ENCODE peak calls at places on chromosome 12, in nine cellular contexts. W is foreskin fibroblast, S is dorsolateral prefrontal cortex, A is GM12865, D is A673, K is AG04450, Z is lower leg skin, U is cardiac muscle cell, J is kidney. G is an unnamed sample.

GRCh38 chr12:13725049-13725448 is 256.4 kb downstream of the GRIN2B start:
- DNase-seq in J (no peak), W (no peak), D (no peak), K (no peak), S (no peak), U (no peak), A (no peak), Z (no peak), G (no peak)

GRCh38 chr12:101940400-101940950 is 63.1 kb downstream of the DRAM1 start:
- DNase-seq in K (no peak), S (no peak), D (no peak), A (no peak), W (no peak), Z (no peak), J (no peak), U (no peak), G (no peak)

GRCh38 chr12:120674172-120674571 is 12.8 kb upstream of the MLEC start:
- DNase-seq in D (no peak), Z (no peak), W (no peak), S (no peak), K (no peak), J (no peak), U (no peak), A (peak), G (no peak)

GRCh38 chr12:106171117-106171750 is 32.5 kb upstream of the NUAK1 start:
- DNase-seq in S (no peak), D (no peak), A (no peak), K (no peak), W (no peak), Z (no peak), J (no peak), U (no peak), G (no peak)

GRCh38 chr12:67434653-67435375 is 165.7 kb downstream of the CAND1 start:
- DNase-seq in W (peak), D (no peak), A (no peak), J (no peak), Z (no peak), S (no peak), K (peak), U (peak), G (peak)

GRCh38 chr12:98635657-98636323 is 8.8 kb downstream of the IKBIP start:
- DNase-seq in W (peak), K (peak), D (peak), A (peak), Z (no peak), S (no peak), J (no peak), U (peak), G (peak)

GRCh38 chr12:65152012-65152411 is 17.4 kb upstream of the LEMD3 start:
- DNase-seq in U (no peak), K (no peak), Z (no peak), W (no peak), A (no peak), D (no peak), J (no peak), S (no peak), G (no peak)

GRCh38 chr12:129467289-129467688 is 436.5 kb downstream of the TMEM132D start:
- DNase-seq in W (no peak), S (no peak), K (no peak), J (no peak), U (no peak), D (no peak), A (no peak), Z (peak), G (no peak)

GRCh38 chr12:14774074-14774943 is 29.0 kb downstream of the WBP11 start:
- DNase-seq in U (peak), Z (peak), A (peak), K (peak), S (peak), W (peak), J (peak), D (peak), G (peak)

GRCh38 chr12:121036810-121037326 is 2.2 kb downstream of the OASL start:
- DNase-seq in Z (no peak), W (peak), U (peak), K (peak), D (peak), A (no peak), S (no peak), J (no peak), G (peak)

GRCh38 chr12:45234134-45234865 is 18.4 kb downstream of the ANO6 start:
- DNase-seq in W (peak), U (peak), Z (no peak), D (peak), A (peak), J (no peak), K (peak), S (no peak), G (peak)

GRCh38 chr12:106304001-106304421 is 1.5 kb downstream of the TCP11L2 start:
- DNase-seq in W (no peak), A (no peak), Z (no peak), D (no peak), U (peak), J (no peak), K (no peak), S (no peak), G (no peak)

GRCh38 chr12:77060136-77060882 is 5.1 kb downstream of the E2F7 start:
- DNase-seq in D (no peak), A (peak), U (no peak), J (no peak), S (no peak), W (no peak), K (no peak), Z (no peak), G (no peak)

GRCh38 chr12:132446535-132447326 is 43.2 kb upstream of the FBRSL1 start:
- DNase-seq in W (no peak), U (no peak), J (peak), K (no peak), D (no peak), Z (no peak), S (no peak), A (no peak), G (no peak)

GRCh38 chr12:115660211-115660805 is 617.2 kb downstream of the MED13L start:
- DNase-seq in J (no peak), U (peak), W (peak), K (no peak), Z (no peak), S (no peak), A (no peak), D (no peak), G (peak)

GRCh38 chr12:26246483-26247164 is 51.3 kb downstream of the SSPN start:
- DNase-seq in A (peak), D (no peak), S (no peak), K (no peak), Z (no peak), U (no peak), J (peak), W (no peak), G (no peak)

GRCh38 chr12:442235-442884 is 17.4 kb upstream of the B4GALNT3 start:
- DNase-seq in D (peak), A (peak), W (peak), S (peak), J (no peak), K (peak), U (peak), Z (no peak), G (peak)

GRCh38 chr12:79844693-79845092 is 90.2 kb downstream of the PPP1R12A start:
- DNase-seq in K (peak), A (no peak), D (no peak), U (peak), W (peak), Z (no peak), S (no peak), J (no peak), G (peak)

GRCh38 chr12:66144796-66145754 is 14.5 kb upstream of the LLPH start:
- DNase-seq in D (peak), U (peak), S (no peak), Z (no peak), J (no peak), A (peak), K (no peak), W (peak), G (peak)

GRCh38 chr12:7495136-7495535 is 8.4 kb downstream of the CD163 start:
- DNase-seq in K (no peak), J (no peak), W (no peak), Z (no peak), D (no peak), U (no peak), S (no peak), A (no peak), G (no peak)

GRCh38 chr12:73798523-73798922 is 739.1 kb upstream of the ATXN7L3B start:
- DNase-seq in Z (no peak), A (no peak), S (no peak), D (no peak), W (no peak), K (no peak), U (no peak), J (no peak), G (no peak)

GRCh38 chr12:52506858-52507715 is 13.1 kb downstream of the KRT5 start:
- DNase-seq in W (peak), K (peak), S (no peak), D (peak), J (no peak), A (peak), U (peak), Z (no peak), G (peak)

GRCh38 chr12:2353281-2353680 is 300.5 kb downstream of the CACNA1C start:
- DNase-seq in U (no peak), A (no peak), J (no peak), K (no peak), D (no peak), S (no peak), W (no peak), Z (peak), G (no peak)

GRCh38 chr12:104121001-104121400 is 17.0 kb downstream of the NFYB start:
- DNase-seq in W (peak), U (peak), S (no peak), Z (no peak), J (no peak), K (peak), A (no peak), D (no peak), G (peak)

GRCh38 chr12:30925607-30926242 is 823 bp upstream of the TSPAN11 start:
- DNase-seq in J (no peak), D (no peak), Z (no peak), S (no peak), K (no peak), A (no peak), U (no peak), W (no peak), G (no peak)
- H3K4me3 ChIP-seq in J (peak), D (peak), Z (no peak), S (peak), K (peak), A (peak), U (peak), W (peak), G (peak)

GRCh38 chr12:4267904-4268548 is 5.5 kb upstream of the CCND2 start:
- DNase-seq in U (no peak), D (no peak), W (no peak), K (no peak), A (no peak), S (no peak), J (no peak), Z (no peak), G (peak)

GRCh38 chr12:4270016-4270669 is 3.4 kb upstream of the CCND2 start:
- DNase-seq in A (no peak), D (no peak), Z (peak), S (no peak), K (no peak), J (no peak), W (no peak), U (no peak), G (no peak)

GRCh38 chr12:4270670-4271432 is 2.7 kb upstream of the CCND2 start:
- DNase-seq in A (peak), U (no peak), S (no peak), D (no peak), Z (peak), J (peak), K (no peak), W (no peak), G (no peak)

GRCh38 chr12:4268549-4269181 is 4.9 kb upstream of the CCND2 start:
- DNase-seq in U (no peak), J (peak), Z (peak), D (no peak), K (no peak), A (no peak), W (no peak), S (no peak), G (peak)

DNA sequence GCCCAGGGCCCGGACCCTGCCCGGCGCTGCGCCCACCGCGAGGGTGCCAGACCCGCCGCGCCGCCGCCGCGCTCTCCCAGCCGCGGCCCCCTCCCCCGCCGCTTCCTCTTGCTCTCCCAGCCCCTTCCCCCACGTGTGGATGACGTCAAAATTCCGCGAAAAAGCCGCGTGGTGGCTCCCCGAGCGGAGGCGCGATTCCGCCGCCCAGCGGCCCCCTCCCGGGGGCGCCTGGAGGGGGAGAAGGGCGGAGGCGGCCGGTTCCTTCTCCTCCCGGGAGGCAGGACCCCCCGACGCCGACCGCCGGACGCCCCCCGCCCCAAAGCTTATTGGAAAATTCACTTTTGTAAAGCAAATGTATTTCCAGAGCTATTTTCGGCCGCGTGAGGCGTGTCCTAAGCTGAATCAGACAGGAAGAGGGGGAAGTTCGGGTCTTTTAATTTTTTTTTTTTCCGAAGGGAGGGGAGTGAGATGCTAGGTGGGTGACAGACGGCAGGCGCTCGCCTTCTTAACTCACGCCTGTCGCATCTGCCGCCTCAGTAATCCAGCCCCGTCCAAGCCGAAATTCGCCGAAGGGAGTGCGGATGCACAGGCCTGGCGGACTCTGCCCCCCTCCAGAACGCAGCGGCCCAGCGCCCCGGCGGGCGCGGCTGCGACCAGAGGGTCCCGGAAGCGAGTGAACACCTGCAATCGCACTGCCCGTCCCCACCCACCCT is 4.1 kb upstream of the CCND2 start:
- DNase-seq in U (peak), A (peak), W (no peak), D (peak), K (no peak), J (peak), Z (peak), S (peak), G (peak)
- TF ChIP-seq CTCF in U (peak), A (peak), W (no peak), D (no peak), K (peak), J (no peak), Z (no peak), S (no peak), G (no peak)

GRCh38 chr12:108768591-108769500 is 37.5 kb upstream of the CORO1C start:
- DNase-seq in K (no peak), W (no peak), Z (peak), S (no peak), D (peak), U (no peak), J (peak), A (peak), G (no peak)
- H3K4me3 ChIP-seq in K (peak), W (peak), Z (no peak), S (peak), D (peak), U (peak), J (no peak), A (peak), G (no peak)

GRCh38 chr12:112480931-112481330 is 62.2 kb downstream of the PTPN11 start:
- DNase-seq in W (no peak), A (no peak), S (peak), J (no peak), Z (no peak), K (no peak), U (peak), D (no peak), G (no peak)
- TF ChIP-seq CTCF in W (no peak), A (no peak), S (no peak), J (no peak), Z (no peak), K (no peak), U (no peak), D (no peak), G (no peak)

GRCh38 chr12:128353271-128353670 is 86.3 kb downstream of the TMEM132C start:
- DNase-seq in S (no peak), D (no peak), J (no peak), K (no peak), A (no peak), U (no peak), W (no peak), Z (no peak), G (no peak)
- H3K4me3 ChIP-seq in S (no peak), D (no peak), J (no peak), K (no peak), A (no peak), U (no peak), W (no peak), Z (no peak), G (no peak)

DNA sequence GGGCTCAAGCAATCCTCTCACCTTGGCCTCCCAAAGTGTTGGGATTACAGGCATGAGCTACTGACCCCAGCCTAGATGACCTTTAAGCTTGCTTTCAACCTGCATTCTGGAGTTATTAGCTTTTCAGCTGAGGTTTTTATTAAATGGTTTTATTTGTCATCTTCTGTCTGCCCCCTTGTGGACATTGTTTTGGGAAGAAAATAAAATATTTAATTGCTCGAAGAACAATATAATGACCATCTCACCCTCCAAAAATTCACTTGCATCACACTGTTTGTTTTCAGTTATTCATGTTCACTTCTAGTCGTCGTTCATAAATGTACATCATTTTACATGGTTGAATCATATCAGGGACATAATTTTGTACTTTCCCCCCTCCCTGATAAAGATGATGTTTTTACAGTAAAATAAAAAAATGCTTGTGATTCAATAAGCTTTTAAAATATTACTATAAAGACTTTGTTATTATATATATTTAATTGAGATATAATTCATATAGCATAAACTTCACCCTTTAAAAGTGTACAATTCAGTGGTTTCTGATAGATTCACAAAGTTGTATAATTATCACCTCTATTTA is 10.1 kb upstream of the SPATS2 start:
- DNase-seq in A (peak), Z (no peak), K (peak), W (peak), J (no peak), D (peak), S (no peak), U (peak), G (peak)
- TF ChIP-seq CTCF in A (peak), Z (no peak), K (peak), W (peak), J (peak), D (peak), S (peak), U (peak), G (peak)

GRCh38 chr12:110686294-110686903 is 2.5 kb downstream of the HVCN1 start:
- DNase-seq in Z (no peak), A (peak), K (no peak), U (no peak), J (no peak), D (no peak), W (no peak), S (no peak), G (no peak)

GRCh38 chr12:110689002-110689600 is at the start of gene HVCN1:
- DNase-seq in W (peak), D (peak), J (peak), Z (peak), K (no peak), S (no peak), U (peak), A (peak), G (peak)

GRCh38 chr12:110689601-110690430 is 901 bp upstream of the HVCN1 start:
- DNase-seq in W (peak), J (peak), U (peak), Z (no peak), D (no peak), S (no peak), K (no peak), A (peak), G (peak)

GRCh38 chr12:110688446-110689001 is 391 bp downstream of the HVCN1 start:
- DNase-seq in U (no peak), W (no peak), Z (no peak), A (no peak), D (no peak), J (no peak), K (no peak), S (no peak), G (no peak)

DNA sequence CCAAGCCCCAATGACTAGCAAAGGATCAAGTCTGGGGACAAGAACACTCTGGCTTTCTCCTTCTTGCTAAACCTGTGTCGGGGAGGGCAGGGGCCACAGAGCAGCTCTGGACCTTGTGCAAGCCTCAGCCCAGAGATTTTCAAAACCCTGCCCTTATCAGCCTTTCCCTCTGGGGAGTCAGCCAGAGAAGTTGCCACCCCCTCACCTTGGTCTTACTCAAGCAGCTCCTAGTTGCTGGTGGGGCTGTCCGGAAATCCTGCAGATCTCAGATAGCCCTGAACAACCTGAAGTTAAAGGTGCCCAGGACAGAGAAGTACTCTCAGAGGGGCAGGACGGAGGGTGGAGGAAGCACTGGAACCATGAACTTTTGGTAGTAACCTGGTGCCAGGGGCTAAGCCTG is 1.1 kb downstream of the HVCN1 start:
- DNase-seq in J (no peak), W (no peak), S (no peak), Z (no peak), K (no peak), A (peak), D (no peak), U (peak), G (no peak)
- H3K4me3 ChIP-seq in J (no peak), W (no peak), S (no peak), Z (no peak), K (no peak), A (peak), D (no peak), U (no peak), G (no peak)

GRCh38 chr12:130838284-130838950 is 633 bp downstream of the STX2 start:
- DNase-seq in A (peak), S (no peak), D (peak), W (no peak), U (peak), J (peak), Z (peak), K (no peak), G (peak)

GRCh38 chr12:130835011-130835410 is 4.0 kb downstream of the STX2 start:
- DNase-seq in D (no peak), S (no peak), K (no peak), J (no peak), A (no peak), W (no peak), Z (peak), U (no peak), G (no peak)

GRCh38 chr12:130839770-130840355 is 813 bp upstream of the STX2 start:
- DNase-seq in Z (peak), W (no peak), D (no peak), U (no peak), J (no peak), A (no peak), S (no peak), K (no peak), G (no peak)

GRCh38 chr12:130835436-130835835 is 3.6 kb downstream of the STX2 start:
- DNase-seq in D (no peak), K (no peak), Z (peak), A (no peak), S (no peak), W (no peak), J (no peak), U (no peak), G (no peak)

GRCh38 chr12:130838951-130839769 is at the start of gene STX2:
- DNase-seq in U (peak), A (peak), S (peak), J (peak), D (peak), W (peak), Z (peak), K (peak), G (peak)
- TF ChIP-seq CTCF in U (peak), A (no peak), S (no peak), J (peak), D (peak), W (peak), Z (no peak), K (peak), G (no peak)

GRCh38 chr12:124505001-124505818 is 62.2 kb downstream of the NCOR2 start:
- DNase-seq in J (peak), W (no peak), D (no peak), Z (no peak), K (no peak), U (no peak), S (no peak), A (no peak), G (no peak)
- H3K4me3 ChIP-seq in J (no peak), W (no peak), D (no peak), Z (no peak), K (no peak), U (no peak), S (no peak), A (no peak), G (no peak)

DNA sequence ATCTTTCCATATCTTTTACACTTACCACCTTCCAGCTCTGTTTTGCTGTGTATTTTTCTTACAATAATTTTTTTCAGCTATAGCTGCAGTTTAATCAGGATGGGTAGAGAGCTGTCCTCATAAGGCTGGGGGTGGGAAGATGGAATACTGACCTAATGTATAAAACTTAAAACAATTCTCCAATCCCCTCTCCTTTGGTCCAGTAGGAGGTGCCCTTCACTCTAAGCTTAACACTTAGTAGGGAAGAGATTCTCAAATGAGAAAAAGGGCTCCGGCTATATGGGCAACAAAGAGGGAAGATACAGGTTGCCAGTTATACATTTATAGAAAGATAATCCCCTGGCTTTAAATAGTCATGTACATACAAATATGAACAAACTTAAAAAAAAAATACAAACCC is 2.8 kb downstream of the ORMDL2 start:
- DNase-seq in S (no peak), W (no peak), K (no peak), A (no peak), J (no peak), Z (no peak), D (peak), U (peak), G (peak)
- TF ChIP-seq CTCF in S (no peak), W (peak), K (peak), A (peak), J (no peak), Z (no peak), D (peak), U (peak), G (peak)